ENCODE peak calls at places on chromosomes 11 and 22, in eight cellular contexts. V is H4, H is stromal cell of bone marrow, Z is T-helper 22 cell, E is upper lobe of right lung, W is H54, D is cardiac fibroblast, X is body of pancreas. P is an unnamed sample.

GRCh38 chr11:94613120-94613519 is 46.0 kb downstream of the PIWIL4 start:
- DNase-seq in V (no peak), H (no peak), Z (no peak), E (no peak), W (no peak), D (no peak), X (no peak), P (no peak)

GRCh38 chr11:61971177-61972111 is 4.0 kb upstream of the FTH1 start:
- DNase-seq in V (peak), H (peak), Z (no peak), E (peak), W (peak), D (peak), X (peak), P (peak)

GRCh38 chr11:10777393-10777793 is 26.3 kb downstream of the CTR9 start:
- DNase-seq in V (no peak), H (no peak), Z (no peak), E (no peak), W (no peak), D (no peak), X (no peak), P (no peak)

GRCh38 chr11:79039122-79039521 is 401.7 kb downstream of the TENM4 start:
- DNase-seq in V (peak), H (peak), Z (no peak), E (no peak), W (no peak), D (peak), X (no peak), P (no peak)

GRCh38 chr11:72001834-72002591 is 3.3 kb downstream of the IL18BP start:
- DNase-seq in V (no peak), H (no peak), Z (no peak), E (no peak), W (no peak), D (no peak), X (no peak), P (no peak)

GRCh38 chr11:9771126-9771624 is 107.3 kb downstream of the SWAP70 start:
- DNase-seq in V (no peak), H (no peak), Z (no peak), E (no peak), W (no peak), D (no peak), X (no peak), P (no peak)

GRCh38 chr11:89436071-89436470 is 55.1 kb downstream of the NOX4 start:
- DNase-seq in V (no peak), H (no peak), Z (no peak), E (no peak), W (no peak), D (peak), X (no peak), P (no peak)

GRCh38 chr11:28169816-28170215 is 61.6 kb downstream of the METTL15 start:
- DNase-seq in V (no peak), H (no peak), Z (no peak), E (no peak), W (no peak), D (peak), X (no peak), P (no peak)

GRCh38 chr22:49768961-49769690 is 58.5 kb downstream of the BRD1 start:
- DNase-seq in V (no peak), H (no peak), Z (no peak), E (peak), W (no peak), D (peak), X (peak), P (no peak)

GRCh38 chr22:39097098-39098020 is at the start of gene APOBEC3H:
- DNase-seq in V (peak), H (no peak), Z (no peak), E (peak), W (no peak), D (peak), X (peak), P (no peak)

GRCh38 chr22:30824711-30825110 is 130.0 kb downstream of the OSBP2 start:
- DNase-seq in V (no peak), H (no peak), Z (no peak), E (peak), W (no peak), D (no peak), X (no peak), P (no peak)

GRCh38 chr11:2528301-2529050 is 83.7 kb downstream of the KCNQ1 start:
- DNase-seq in V (no peak), H (no peak), Z (no peak), E (peak), W (no peak), D (no peak), X (no peak), P (no peak)

GRCh38 chr11:110091995-110092576 is 1.1 kb upstream of the ZC3H12C start:
- DNase-seq in V (no peak), H (no peak), Z (no peak), E (no peak), W (no peak), D (no peak), X (no peak), P (no peak)

GRCh38 chr22:47143249-47143938 is 380.9 kb downstream of the TBC1D22A start:
- DNase-seq in V (no peak), H (no peak), Z (no peak), E (no peak), W (no peak), D (no peak), X (peak), P (no peak)

GRCh38 chr11:47202569-47202968 is 12.2 kb upstream of the DDB2 start:
- DNase-seq in V (no peak), H (no peak), Z (no peak), E (no peak), W (no peak), D (no peak), X (no peak), P (no peak)

GRCh38 chr22:17191163-17191562 is 28.1 kb downstream of the ADA2 start:
- DNase-seq in V (peak), H (peak), Z (no peak), E (no peak), W (no peak), D (no peak), X (no peak), P (no peak)

GRCh38 chr11:61273151-61274078 is 21.7 kb downstream of the VWCE start:
- DNase-seq in V (no peak), H (no peak), Z (no peak), E (peak), W (no peak), D (no peak), X (no peak), P (no peak)

GRCh38 chr22:27198518-27199035 is 541.2 kb downstream of the MIAT start:
- DNase-seq in V (no peak), H (no peak), Z (no peak), E (no peak), W (no peak), D (no peak), X (no peak), P (no peak)

GRCh38 chr11:134942633-134943032 is 530.6 kb upstream of the B3GAT1 start:
- DNase-seq in V (no peak), H (peak), Z (no peak), E (no peak), W (no peak), D (no peak), X (peak), P (no peak)

GRCh38 chr11:84714316-84714780 is 912.8 kb downstream of the DLG2 start:
- DNase-seq in V (peak), H (peak), Z (no peak), E (no peak), W (peak), D (peak), X (peak), P (peak)